ENCODE peak calls at places on chromosomes 1 and 21, in seven cellular contexts. H is breast epithelium, U is osteocyte, Z is H9, N is AG10803, S is sigmoid colon, G is fibroblast of pulmonary artery. Q is an unnamed sample.

GRCh38 chr21:45363921-45364463 is 41.0 kb upstream of the COL18A1 start:
- DNase-seq in H (peak), U (peak), Z (no peak), N (peak), S (peak), G (peak), Q (no peak)

GRCh38 chr1:8217011-8217711 is 100.8 kb upstream of the SLC45A1 start:
- DNase-seq in H (no peak), U (no peak), Z (peak), N (no peak), S (peak), G (no peak), Q (peak)

GRCh38 chr21:42796327-42797062 is 82.8 kb downstream of the WDR4 start:
- DNase-seq in H (no peak), U (no peak), Z (no peak), N (no peak), S (no peak), G (no peak), Q (no peak)

GRCh38 chr1:51863384-51863783 is 15.1 kb downstream of the NRDC start:
- DNase-seq in H (no peak), U (no peak), Z (no peak), N (no peak), S (no peak), G (no peak), Q (no peak)

GRCh38 chr1:45306319-45306718 is 20.4 kb upstream of the HPDL start:
- DNase-seq in H (no peak), U (peak), Z (no peak), N (peak), S (no peak), G (no peak), Q (no peak)

GRCh38 chr1:40948741-40949528 is 30.6 kb upstream of the CTPS1 start:
- DNase-seq in H (peak), U (peak), Z (peak), N (peak), S (peak), G (peak), Q (peak)

GRCh38 chr1:116409751-116410182 is 36.7 kb downstream of the ATP1A1 start:
- DNase-seq in H (no peak), U (no peak), Z (no peak), N (no peak), S (no peak), G (no peak), Q (no peak)

GRCh38 chr1:100038401-100039306 is 68.9 kb downstream of the SLC35A3 start:
- DNase-seq in H (peak), U (peak), Z (peak), N (peak), S (peak), G (peak), Q (peak)

GRCh38 chr1:10160173-10160572 is 50.2 kb upstream of the KIF1B start:
- DNase-seq in H (no peak), U (no peak), Z (no peak), N (no peak), S (no peak), G (no peak), Q (no peak)

GRCh38 chr1:165854101-165854845 is 26.9 kb downstream of the UCK2 start:
- DNase-seq in H (no peak), U (no peak), Z (no peak), N (peak), S (no peak), G (peak), Q (no peak)

GRCh38 chr21:20701235-20701634 is 297.0 kb upstream of the NCAM2 start:
- DNase-seq in H (no peak), U (no peak), Z (no peak), N (no peak), S (no peak), G (no peak), Q (no peak)

GRCh38 chr1:37064059-37064458 is 29.7 kb upstream of the GRIK3 start:
- DNase-seq in H (no peak), U (no peak), Z (no peak), N (no peak), S (no peak), G (no peak), Q (no peak)

GRCh38 chr1:172532700-172533510 is at the start of gene SUCO:
- DNase-seq in H (peak), U (peak), Z (peak), N (peak), S (peak), G (peak), Q (peak)
- TF ChIP-seq CTCF in H (no peak), U (peak), Z (peak), N (peak), S (no peak), G (peak), Q (no peak)

GRCh38 chr1:6393400-6394187 is at the start of gene ACOT7:
- DNase-seq in H (peak), U (peak), Z (peak), N (peak), S (peak), G (peak), Q (peak)
- TF ChIP-seq CTCF in H (no peak), U (peak), Z (no peak), N (peak), S (peak), G (peak), Q (no peak)

GRCh38 chr1:54951810-54952226 is 28.6 kb upstream of the TMEM61 start:
- DNase-seq in H (no peak), U (no peak), Z (no peak), N (no peak), S (no peak), G (no peak), Q (no peak)
- TF ChIP-seq CTCF in H (no peak), U (no peak), Z (no peak), N (no peak), S (no peak), G (no peak), Q (no peak)

DNA sequence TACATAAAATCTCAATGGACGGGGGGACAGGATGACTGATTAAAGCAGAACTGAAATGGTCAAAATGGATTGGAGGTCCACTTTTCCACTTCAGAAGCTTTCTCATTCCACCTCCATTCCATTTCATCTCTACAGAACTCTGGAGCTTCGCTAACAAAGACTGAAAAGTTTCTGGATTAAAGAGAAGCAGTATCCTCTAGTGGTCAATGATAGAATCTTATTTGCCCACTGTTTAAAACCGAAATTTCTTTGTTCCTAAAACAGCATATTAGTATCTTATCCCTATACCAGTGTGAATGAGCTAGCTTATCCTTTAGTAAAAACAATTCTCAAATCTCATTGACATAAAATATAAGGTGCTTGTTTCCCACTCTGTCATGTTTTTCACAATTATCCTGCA is 890.6 kb downstream of the KCNT2 start:
- DNase-seq in H (no peak), U (no peak), Z (no peak), N (peak), S (no peak), G (peak), Q (no peak)
- TF ChIP-seq CTCF in H (no peak), U (peak), Z (peak), N (peak), S (no peak), G (peak), Q (no peak)

GRCh38 chr1:31678681-31679080 is 25.1 kb downstream of the COL16A1 start:
- DNase-seq in H (no peak), U (no peak), Z (no peak), N (no peak), S (no peak), G (no peak), Q (no peak)

GRCh38 chr1:31679676-31680230 is 24.1 kb downstream of the COL16A1 start:
- DNase-seq in H (no peak), U (no peak), Z (no peak), N (no peak), S (no peak), G (no peak), Q (no peak)

GRCh38 chr1:31679091-31679490 is 24.7 kb downstream of the COL16A1 start:
- DNase-seq in H (no peak), U (no peak), Z (no peak), N (peak), S (no peak), G (no peak), Q (no peak)

GRCh38 chr1:31683997-31684396 is 19.8 kb downstream of the COL16A1 start:
- DNase-seq in H (no peak), U (no peak), Z (peak), N (no peak), S (no peak), G (no peak), Q (no peak)

GRCh38 chr1:31681421-31681820 is 22.4 kb downstream of the COL16A1 start:
- DNase-seq in H (no peak), U (no peak), Z (no peak), N (no peak), S (no peak), G (no peak), Q (no peak)
- TF ChIP-seq CTCF in H (no peak), U (no peak), Z (no peak), N (no peak), S (no peak), G (no peak), Q (no peak)

GRCh38 chr1:106360252-106360651 is 696.2 kb upstream of the PRMT6 start:
- DNase-seq in H (no peak), U (no peak), Z (no peak), N (no peak), S (no peak), G (no peak), Q (no peak)
- TF ChIP-seq CTCF in H (no peak), U (no peak), Z (no peak), N (peak), S (no peak), G (peak), Q (peak)

DNA sequence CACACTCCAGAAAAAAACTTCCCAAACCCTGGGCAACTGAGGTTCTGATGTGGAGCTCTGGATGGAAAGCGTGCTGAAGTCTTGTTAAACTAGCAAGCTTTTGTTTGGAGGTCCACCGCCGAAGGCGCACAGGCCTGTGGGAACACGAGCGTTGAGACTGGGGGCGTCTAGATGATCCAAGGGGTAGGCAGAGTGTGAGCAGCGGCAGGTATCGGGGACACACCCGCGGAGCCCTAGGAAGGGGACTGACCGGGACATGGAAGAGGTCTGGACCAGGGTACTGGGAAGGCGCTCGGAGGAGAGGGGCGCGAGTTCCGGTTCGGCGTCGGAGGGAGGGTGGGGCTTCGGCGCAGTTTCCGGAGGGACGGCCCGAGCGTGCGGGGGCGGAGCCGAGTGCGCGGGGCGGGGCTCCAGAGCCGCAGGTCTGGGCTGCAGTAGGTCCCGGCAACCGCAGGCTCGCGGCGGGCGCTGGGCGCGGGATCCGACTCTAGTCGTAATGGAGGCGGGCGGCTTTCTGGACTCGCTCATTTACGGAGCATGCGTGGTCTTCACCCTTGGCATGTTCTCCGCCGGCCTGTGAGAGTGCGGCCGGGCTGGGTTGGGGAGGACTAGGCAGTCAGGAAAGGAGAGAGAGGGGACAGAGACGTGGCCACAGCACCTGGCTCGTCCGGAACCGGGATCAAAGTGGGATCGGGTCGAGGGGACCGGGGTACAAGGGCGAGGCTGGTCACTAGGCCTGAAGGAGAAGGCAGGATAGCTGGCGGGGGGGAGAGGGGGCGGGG is at the start of gene SLC50A1:
- DNase-seq in H (peak), U (peak), Z (peak), N (peak), S (peak), G (peak), Q (peak)
- TF ChIP-seq CTCF in H (peak), U (peak), Z (no peak), N (no peak), S (peak), G (no peak), Q (no peak)

DNA sequence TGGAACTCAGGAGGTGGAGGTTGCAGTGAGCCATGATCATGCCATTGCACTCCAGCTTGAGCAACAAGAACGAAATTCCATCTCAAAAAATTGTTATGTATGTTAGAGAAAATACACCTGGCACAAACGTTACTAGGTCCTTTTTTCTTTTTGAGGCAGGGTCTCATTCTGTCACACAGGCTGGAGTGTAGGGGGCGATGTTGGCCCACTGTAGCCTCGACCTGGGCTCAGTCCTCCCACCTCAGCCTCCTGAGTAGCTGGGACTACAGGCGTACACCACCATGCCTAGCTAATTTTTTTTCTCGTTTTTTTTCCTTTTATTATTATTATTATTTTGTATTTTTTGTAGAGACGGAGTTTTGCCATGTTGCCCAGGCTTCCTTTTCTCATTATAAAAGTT is 4.4 kb downstream of the HAX1 start:
- DNase-seq in H (no peak), U (no peak), Z (peak), N (no peak), S (no peak), G (no peak), Q (no peak)
- TF ChIP-seq CTCF in H (no peak), U (peak), Z (peak), N (peak), S (no peak), G (peak), Q (peak)

DNA sequence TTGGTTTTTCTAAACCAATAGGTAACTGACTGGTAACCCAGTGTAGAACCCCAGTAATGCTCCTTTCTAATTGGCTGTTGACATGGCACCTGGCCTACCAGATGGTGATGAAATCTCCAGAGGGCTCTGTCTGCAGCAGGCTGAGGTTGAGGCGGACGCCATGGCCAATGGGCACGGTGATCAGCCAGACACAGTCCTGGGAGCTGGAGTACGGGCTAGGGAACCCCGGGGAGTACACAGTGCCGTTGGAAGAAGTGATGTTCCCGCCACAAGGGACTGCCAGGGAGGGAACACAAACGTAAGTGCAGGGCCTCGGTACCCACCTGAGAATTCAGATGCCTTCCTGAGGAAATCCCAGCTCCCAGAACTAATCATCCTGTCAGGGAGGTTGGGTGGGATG is 129.8 kb downstream of the ZSCAN20 start:
- DNase-seq in H (no peak), U (no peak), Z (no peak), N (no peak), S (no peak), G (no peak), Q (no peak)
- TF ChIP-seq CTCF in H (no peak), U (no peak), Z (no peak), N (no peak), S (no peak), G (no peak), Q (no peak)

Q was measured in nephron progenitor cell.